ENCODE peak calls at places on chromosomes 13 and 19, in seven cellular contexts. M is mucosa of descending colon; K is RPMI7951; F is aorta; A is GDM1; J is stimulated activated CD8-positive, alpha-beta memory T cell treated with anti-CD3 and anti-CD28 coated beads, Interleukin-4, amount 100 ng/mL, for 4 hours; X is GOT3. L is an unnamed sample.

GRCh38 chr13:106318941-106319411 is 216.5 kb downstream of the EFNB2 start:
- DNase-seq in J (no peak), F (no peak), X (no peak), K (peak), A (no peak), M (no peak), L (no peak)

GRCh38 chr19:10878253-10878652 is 6.9 kb downstream of the CARM1 start:
- DNase-seq in M (no peak), J (no peak), A (no peak), X (no peak), F (no peak), K (no peak), L (no peak)

GRCh38 chr19:2072757-2073551 is 21.9 kb upstream of the MKNK2 start:
- DNase-seq in X (no peak), K (no peak), M (no peak), F (no peak), J (no peak), A (no peak), L (no peak)

GRCh38 chr13:48476674-48477073 is 56.2 kb downstream of the RCBTB2 start:
- DNase-seq in J (no peak), F (no peak), X (no peak), K (no peak), A (no peak), M (no peak), L (no peak)

GRCh38 chr13:39335721-39336120 is 267.3 kb downstream of the LHFPL6 start:
- DNase-seq in A (no peak), J (no peak), F (no peak), M (no peak), X (no peak), K (no peak), L (no peak)

GRCh38 chr19:55576746-55577145 is 3.9 kb downstream of the ZNF579 start:
- DNase-seq in M (no peak), X (no peak), K (no peak), J (no peak), A (no peak), F (no peak), L (no peak)

GRCh38 chr19:13299838-13300237 is 149.6 kb downstream of the IER2 start:
- DNase-seq in K (no peak), A (no peak), X (no peak), F (no peak), J (no peak), M (no peak), L (no peak)

GRCh38 chr19:18128044-18128443 is 24.9 kb upstream of the PIK3R2 start:
- DNase-seq in M (no peak), X (no peak), A (no peak), J (no peak), K (peak), F (no peak), L (no peak)

GRCh38 chr19:39160523-39160861 is 34.9 kb downstream of the PAK4 start:
- DNase-seq in A (no peak), F (peak), K (no peak), J (no peak), M (no peak), X (peak), L (no peak)

GRCh38 chr19:17090501-17091074 is 15.0 kb downstream of the MYO9B start:
- DNase-seq in A (no peak), K (peak), J (peak), M (no peak), X (no peak), F (no peak), L (no peak)

GRCh38 chr13:26061947-26062346 is 10.1 kb upstream of the SHISA2 start:
- DNase-seq in M (no peak), K (peak), F (no peak), X (no peak), J (no peak), A (no peak), L (no peak)

GRCh38 chr13:24351423-24351822 is 42.0 kb downstream of the C1QTNF9 start:
- DNase-seq in M (no peak), K (no peak), X (no peak), A (no peak), F (no peak), J (no peak), L (no peak)

GRCh38 chr19:47228937-47229673 is 1.9 kb downstream of the BBC3 start:
- DNase-seq in X (no peak), K (peak), A (peak), F (no peak), J (no peak), M (no peak), L (no peak)

GRCh38 chr13:34107814-34108213 is 289.9 kb downstream of the RFC3 start:
- DNase-seq in A (no peak), X (no peak), M (no peak), K (no peak), F (no peak), J (no peak), L (no peak)

GRCh38 chr13:109447667-109448066 is 338.7 kb downstream of the IRS2 start:
- DNase-seq in K (no peak), A (no peak), F (no peak), M (no peak), J (no peak), X (no peak), L (no peak)

GRCh38 chr13:45826741-45827140 is 24.8 kb downstream of the SIAH3 start:
- DNase-seq in X (no peak), A (peak), K (no peak), F (no peak), J (no peak), M (no peak), L (no peak)

GRCh38 chr19:46513461-46514236 is 18.0 kb upstream of the PNMA8B start:
- DNase-seq in J (peak), K (peak), M (peak), X (peak), F (peak), A (peak), L (peak)

GRCh38 chr13:100537951-100538462 is 50.6 kb downstream of the GGACT start:
- DNase-seq in K (no peak), F (no peak), A (no peak), M (no peak), J (no peak), X (no peak), L (no peak)

GRCh38 chr13:23432589-23432988 is 913 bp downstream of the SACS start:
- DNase-seq in A (no peak), J (no peak), X (no peak), F (no peak), K (no peak), M (no peak), L (no peak)

GRCh38 chr13:24212674-24213073 is 52.2 kb downstream of the SPATA13 start:
- DNase-seq in M (no peak), X (no peak), A (no peak), J (no peak), F (no peak), K (no peak), L (no peak)

GRCh38 chr13:106911602-106912001 is 343.7 kb upstream of the ARGLU1 start:
- DNase-seq in X (no peak), A (no peak), K (no peak), J (no peak), M (no peak), F (no peak), L (no peak)

GRCh38 chr13:49517461-49517860 is 21.7 kb downstream of the PHF11 start:
- DNase-seq in K (peak), A (no peak), F (no peak), J (no peak), M (no peak), X (no peak), L (no peak)

GRCh38 chr19:53332484-53332883 is 1.1 kb upstream of the ZNF845 start:
- DNase-seq in F (no peak), X (no peak), J (no peak), A (no peak), M (no peak), K (no peak), L (no peak)

GRCh38 chr19:49104229-49104864 is 9.8 kb upstream of the LIN7B start:
- DNase-seq in K (no peak), X (no peak), F (no peak), J (no peak), A (no peak), M (no peak), L (no peak)

GRCh38 chr19:48780684-48781391 is 25.5 kb downstream of the FGF21 start:
- DNase-seq in M (no peak), K (peak), J (no peak), F (no peak), X (no peak), A (no peak), L (no peak)

GRCh38 chr19:4361152-4362037 is 18.0 kb downstream of the MPND start:
- DNase-seq in A (no peak), J (no peak), F (no peak), M (no peak), X (no peak), K (no peak), L (no peak)

GRCh38 chr13:113897966-113898365 is 34.1 kb upstream of the GAS6 start:
- DNase-seq in X (no peak), J (no peak), K (no peak), F (no peak), M (no peak), A (no peak), L (no peak)

GRCh38 chr19:48798937-48799336 is 11.9 kb downstream of the BCAT2 start:
- DNase-seq in K (peak), J (no peak), X (no peak), M (no peak), A (peak), F (no peak), L (no peak)

GRCh38 chr19:33440241-33440640 is 66.7 kb downstream of the CEBPG start:
- DNase-seq in M (no peak), X (no peak), K (no peak), F (peak), J (no peak), A (no peak), L (no peak)

GRCh38 chr13:111245781-111246384 is 74.6 kb upstream of the TEX29 start:
- DNase-seq in J (no peak), F (no peak), K (no peak), A (no peak), X (no peak), M (no peak), L (no peak)

GRCh38 chr13:110254151-110254679 is 52.7 kb downstream of the COL4A1 start:
- DNase-seq in X (no peak), M (no peak), F (no peak), J (no peak), K (no peak), A (no peak), L (no peak)

GRCh38 chr13:67440240-67440639 is 210.1 kb upstream of the PCDH9 start:
- DNase-seq in M (no peak), J (no peak), X (no peak), A (no peak), F (no peak), K (no peak), L (no peak)

GRCh38 chr19:47644743-47645499 is 36.0 kb downstream of the BICRA start:
- DNase-seq in M (no peak), X (no peak), F (no peak), J (no peak), K (no peak), A (no peak), L (no peak)

GRCh38 chr13:30872195-30872594 is 33.9 kb upstream of the MEDAG start:
- DNase-seq in M (no peak), A (no peak), K (no peak), F (peak), J (no peak), X (no peak), L (no peak)

GRCh38 chr19:39557791-39558622 is 18.0 kb upstream of the EID2 start:
- DNase-seq in F (no peak), X (no peak), A (no peak), M (no peak), K (peak), J (no peak), L (no peak)

GRCh38 chr19:47598407-47599349 is 10.3 kb upstream of the BICRA start:
- DNase-seq in K (peak), F (peak), A (no peak), J (no peak), X (peak), M (peak), L (peak)

L was measured in NCI-H2227 treated with DMSO at 0.1 percent for 48 hours.